ENCODE peak calls at places on chromosomes 7 and 10, in six cellular contexts. One of them, this sample, is unnamed.

GRCh38 chr10:21329995-21330627 is 195.4 kb downstream of the SKIDA1 start:
- DNase-seq in NCI-H2029: peak
- DNase-seq in progenitor cell of endocrine pancreas: no peak
- DNase-seq in RKO: peak
- DNase-seq in NCI-H524: no peak
- DNase-seq in naive thymus-derived CD8-positive, alpha-beta T cell: no peak
- DNase-seq in this sample: no peak

GRCh38 chr10:133445751-133446708 is 7.7 kb upstream of the SCART1 start:
- DNase-seq in NCI-H2029: no peak
- DNase-seq in NCI-H524: no peak
- DNase-seq in naive thymus-derived CD8-positive, alpha-beta T cell: no peak
- DNase-seq in RKO: no peak
- DNase-seq in progenitor cell of endocrine pancreas: no peak
- DNase-seq in this sample: no peak

GRCh38 chr7:34084651-34085050 is 179.3 kb downstream of the BMPER start:
- DNase-seq in NCI-H2029: no peak
- DNase-seq in naive thymus-derived CD8-positive, alpha-beta T cell: no peak
- DNase-seq in NCI-H524: no peak
- DNase-seq in RKO: no peak
- DNase-seq in progenitor cell of endocrine pancreas: no peak
- DNase-seq in this sample: no peak

GRCh38 chr10:16440396-16441105 is 3.7 kb downstream of the PTER start:
- DNase-seq in NCI-H2029: peak
- DNase-seq in NCI-H524: no peak
- DNase-seq in naive thymus-derived CD8-positive, alpha-beta T cell: no peak
- DNase-seq in RKO: peak
- DNase-seq in progenitor cell of endocrine pancreas: no peak
- DNase-seq in this sample: peak

GRCh38 chr10:6537704-6538103 is 42.4 kb downstream of the PRKCQ start:
- DNase-seq in naive thymus-derived CD8-positive, alpha-beta T cell: no peak
- DNase-seq in NCI-H524: no peak
- DNase-seq in NCI-H2029: no peak
- DNase-seq in RKO: no peak
- DNase-seq in progenitor cell of endocrine pancreas: no peak
- DNase-seq in this sample: no peak

GRCh38 chr7:40213856-40214255 is 79.1 kb downstream of the SUGCT start:
- DNase-seq in NCI-H2029: no peak
- DNase-seq in NCI-H524: no peak
- DNase-seq in RKO: no peak
- DNase-seq in progenitor cell of endocrine pancreas: no peak
- DNase-seq in naive thymus-derived CD8-positive, alpha-beta T cell: no peak
- DNase-seq in this sample: no peak

GRCh38 chr7:3134715-3135114 is 91.0 kb upstream of the CARD11 start:
- DNase-seq in NCI-H2029: no peak
- DNase-seq in naive thymus-derived CD8-positive, alpha-beta T cell: no peak
- DNase-seq in progenitor cell of endocrine pancreas: no peak
- DNase-seq in RKO: no peak
- DNase-seq in NCI-H524: no peak
- DNase-seq in this sample: no peak

GRCh38 chr10:48468866-48469511 is 135.9 kb downstream of the ARHGAP22 start:
- DNase-seq in progenitor cell of endocrine pancreas: no peak
- DNase-seq in NCI-H2029: no peak
- DNase-seq in naive thymus-derived CD8-positive, alpha-beta T cell: no peak
- DNase-seq in RKO: no peak
- DNase-seq in NCI-H524: no peak
- DNase-seq in this sample: no peak

GRCh38 chr7:9030131-9030530 is 596.7 kb downstream of the NXPH1 start:
- DNase-seq in NCI-H2029: no peak
- DNase-seq in progenitor cell of endocrine pancreas: no peak
- DNase-seq in naive thymus-derived CD8-positive, alpha-beta T cell: no peak
- DNase-seq in NCI-H524: no peak
- DNase-seq in RKO: no peak
- DNase-seq in this sample: no peak

GRCh38 chr10:22251751-22252285 is 34.0 kb upstream of the EBLN1 start:
- DNase-seq in NCI-H2029: no peak
- DNase-seq in progenitor cell of endocrine pancreas: peak
- DNase-seq in NCI-H524: peak
- DNase-seq in RKO: no peak
- DNase-seq in naive thymus-derived CD8-positive, alpha-beta T cell: peak
- DNase-seq in this sample: peak

GRCh38 chr7:17043012-17043877 is 161.5 kb upstream of the AGR3 start:
- DNase-seq in NCI-H2029: no peak
- DNase-seq in NCI-H524: no peak
- DNase-seq in progenitor cell of endocrine pancreas: no peak
- DNase-seq in naive thymus-derived CD8-positive, alpha-beta T cell: no peak
- DNase-seq in RKO: no peak
- DNase-seq in this sample: no peak

GRCh38 chr7:36039243-36039642 is 113.8 kb upstream of the EEPD1 start:
- DNase-seq in progenitor cell of endocrine pancreas: no peak
- DNase-seq in naive thymus-derived CD8-positive, alpha-beta T cell: no peak
- DNase-seq in RKO: no peak
- DNase-seq in NCI-H2029: no peak
- DNase-seq in NCI-H524: no peak
- DNase-seq in this sample: no peak

GRCh38 chr7:39353615-39354376 is 212.4 kb upstream of the YAE1 start:
- DNase-seq in NCI-H524: peak
- DNase-seq in RKO: no peak
- DNase-seq in NCI-H2029: no peak
- DNase-seq in progenitor cell of endocrine pancreas: peak
- DNase-seq in naive thymus-derived CD8-positive, alpha-beta T cell: no peak
- DNase-seq in this sample: no peak

GRCh38 chr10:127922675-127923366 is 15.9 kb downstream of the PTPRE start:
- DNase-seq in progenitor cell of endocrine pancreas: no peak
- DNase-seq in RKO: no peak
- DNase-seq in NCI-H524: no peak
- DNase-seq in naive thymus-derived CD8-positive, alpha-beta T cell: no peak
- DNase-seq in NCI-H2029: peak
- DNase-seq in this sample: no peak

GRCh38 chr7:56051339-56052191 is at the start of the genes CCT6A and PSPH:
- DNase-seq in RKO: peak
- DNase-seq in progenitor cell of endocrine pancreas: peak
- DNase-seq in naive thymus-derived CD8-positive, alpha-beta T cell: peak
- DNase-seq in NCI-H2029: peak
- DNase-seq in NCI-H524: peak
- DNase-seq in this sample: peak

GRCh38 chr7:43873300-43873699 is 4.0 kb upstream of the MRPS24 start:
- DNase-seq in NCI-H524: no peak
- DNase-seq in progenitor cell of endocrine pancreas: no peak
- DNase-seq in RKO: no peak
- DNase-seq in NCI-H2029: no peak
- DNase-seq in naive thymus-derived CD8-positive, alpha-beta T cell: no peak
- DNase-seq in this sample: no peak

GRCh38 chr7:15326044-15326644 is 235.7 kb downstream of the AGMO start:
- DNase-seq in NCI-H524: peak
- DNase-seq in NCI-H2029: no peak
- DNase-seq in progenitor cell of endocrine pancreas: no peak
- DNase-seq in RKO: peak
- DNase-seq in naive thymus-derived CD8-positive, alpha-beta T cell: no peak
- DNase-seq in this sample: peak

GRCh38 chr7:916291-916941 is 38.1 kb downstream of the ADAP1 start:
- DNase-seq in NCI-H524: no peak
- DNase-seq in naive thymus-derived CD8-positive, alpha-beta T cell: no peak
- DNase-seq in progenitor cell of endocrine pancreas: no peak
- DNase-seq in RKO: no peak
- DNase-seq in NCI-H2029: no peak
- DNase-seq in this sample: no peak

GRCh38 chr7:11557627-11558026 is 274.4 kb downstream of the THSD7A start:
- DNase-seq in naive thymus-derived CD8-positive, alpha-beta T cell: no peak
- DNase-seq in progenitor cell of endocrine pancreas: no peak
- DNase-seq in NCI-H2029: no peak
- DNase-seq in NCI-H524: peak
- DNase-seq in RKO: peak
- DNase-seq in this sample: peak

GRCh38 chr7:84674236-84674913 is 479.8 kb upstream of the SEMA3A start:
- DNase-seq in NCI-H2029: no peak
- DNase-seq in naive thymus-derived CD8-positive, alpha-beta T cell: no peak
- DNase-seq in RKO: peak
- DNase-seq in progenitor cell of endocrine pancreas: no peak
- DNase-seq in NCI-H524: no peak
- DNase-seq in this sample: peak

GRCh38 chr10:102069066-102069465 is 3.9 kb downstream of the HPS6 start:
- DNase-seq in naive thymus-derived CD8-positive, alpha-beta T cell: no peak
- DNase-seq in progenitor cell of endocrine pancreas: no peak
- DNase-seq in NCI-H2029: no peak
- DNase-seq in NCI-H524: no peak
- DNase-seq in RKO: no peak
- DNase-seq in this sample: no peak

GRCh38 chr10:2119316-2119715 is 382.0 kb upstream of the ADARB2 start:
- DNase-seq in NCI-H524: no peak
- DNase-seq in RKO: no peak
- DNase-seq in progenitor cell of endocrine pancreas: no peak
- DNase-seq in NCI-H2029: no peak
- DNase-seq in naive thymus-derived CD8-positive, alpha-beta T cell: no peak
- DNase-seq in this sample: no peak

GRCh38 chr10:88091490-88092061 is 228.2 kb downstream of the PTEN start:
- DNase-seq in NCI-H524: no peak
- DNase-seq in NCI-H2029: no peak
- DNase-seq in RKO: no peak
- DNase-seq in progenitor cell of endocrine pancreas: no peak
- DNase-seq in naive thymus-derived CD8-positive, alpha-beta T cell: peak
- DNase-seq in this sample: peak

GRCh38 chr7:32070406-32071360 is at the start of gene PDE1C:
- DNase-seq in naive thymus-derived CD8-positive, alpha-beta T cell: no peak
- DNase-seq in RKO: no peak
- DNase-seq in progenitor cell of endocrine pancreas: peak
- DNase-seq in NCI-H524: peak
- DNase-seq in NCI-H2029: no peak
- DNase-seq in this sample: no peak

GRCh38 chr10:35448687-35449662 is 112.7 kb downstream of the CCNY start:
- DNase-seq in RKO: no peak
- DNase-seq in naive thymus-derived CD8-positive, alpha-beta T cell: no peak
- DNase-seq in progenitor cell of endocrine pancreas: no peak
- DNase-seq in NCI-H524: no peak
- DNase-seq in NCI-H2029: no peak
- DNase-seq in this sample: no peak

GRCh38 chr7:80039255-80039884 is 95.3 kb upstream of the GNAI1 start:
- DNase-seq in NCI-H2029: no peak
- DNase-seq in naive thymus-derived CD8-positive, alpha-beta T cell: no peak
- DNase-seq in NCI-H524: no peak
- DNase-seq in RKO: no peak
- DNase-seq in progenitor cell of endocrine pancreas: no peak
- DNase-seq in this sample: no peak

GRCh38 chr7:33130184-33130583 is 820 bp downstream of the BBS9 start:
- DNase-seq in RKO: peak
- DNase-seq in progenitor cell of endocrine pancreas: no peak
- DNase-seq in NCI-H524: peak
- DNase-seq in naive thymus-derived CD8-positive, alpha-beta T cell: no peak
- DNase-seq in NCI-H2029: no peak
- DNase-seq in this sample: no peak

GRCh38 chr10:74189999-74190421 is 39.0 kb downstream of the ADK start:
- DNase-seq in progenitor cell of endocrine pancreas: no peak
- DNase-seq in NCI-H524: no peak
- DNase-seq in naive thymus-derived CD8-positive, alpha-beta T cell: no peak
- DNase-seq in NCI-H2029: no peak
- DNase-seq in RKO: no peak
- DNase-seq in this sample: peak

GRCh38 chr7:29879609-29880008 is 73.3 kb downstream of the WIPF3 start:
- DNase-seq in NCI-H524: no peak
- DNase-seq in naive thymus-derived CD8-positive, alpha-beta T cell: no peak
- DNase-seq in RKO: no peak
- DNase-seq in progenitor cell of endocrine pancreas: no peak
- DNase-seq in NCI-H2029: no peak
- DNase-seq in this sample: no peak

GRCh38 chr10:95287281-95287680 is 3.5 kb downstream of the PDLIM1 start:
- DNase-seq in progenitor cell of endocrine pancreas: no peak
- DNase-seq in NCI-H524: no peak
- DNase-seq in RKO: no peak
- DNase-seq in NCI-H2029: no peak
- DNase-seq in naive thymus-derived CD8-positive, alpha-beta T cell: no peak
- DNase-seq in this sample: no peak

GRCh38 chr7:129792721-129793120 is 160.0 kb downstream of the UBE2H start:
- DNase-seq in RKO: no peak
- DNase-seq in progenitor cell of endocrine pancreas: no peak
- DNase-seq in naive thymus-derived CD8-positive, alpha-beta T cell: no peak
- DNase-seq in NCI-H524: no peak
- DNase-seq in NCI-H2029: no peak
- DNase-seq in this sample: no peak

GRCh38 chr10:29636178-29636577 is 1.4 kb upstream of the SVIL start:
- DNase-seq in naive thymus-derived CD8-positive, alpha-beta T cell: no peak
- DNase-seq in RKO: no peak
- DNase-seq in NCI-H2029: no peak
- DNase-seq in NCI-H524: no peak
- DNase-seq in progenitor cell of endocrine pancreas: no peak
- DNase-seq in this sample: no peak

GRCh38 chr7:25032774-25033743 is 53.1 kb upstream of the OSBPL3 start:
- DNase-seq in naive thymus-derived CD8-positive, alpha-beta T cell: no peak
- DNase-seq in NCI-H524: no peak
- DNase-seq in RKO: no peak
- DNase-seq in NCI-H2029: no peak
- DNase-seq in progenitor cell of endocrine pancreas: no peak
- DNase-seq in this sample: no peak

GRCh38 chr7:2522780-2523433 is 3.3 kb downstream of the LFNG start:
- DNase-seq in progenitor cell of endocrine pancreas: no peak
- DNase-seq in NCI-H524: no peak
- DNase-seq in naive thymus-derived CD8-positive, alpha-beta T cell: no peak
- DNase-seq in RKO: no peak
- DNase-seq in NCI-H2029: peak
- DNase-seq in this sample: no peak

GRCh38 chr10:100482834-100483185 is 20.0 kb downstream of the WNT8B start:
- DNase-seq in naive thymus-derived CD8-positive, alpha-beta T cell: no peak
- DNase-seq in NCI-H2029: no peak
- DNase-seq in RKO: no peak
- DNase-seq in NCI-H524: no peak
- DNase-seq in progenitor cell of endocrine pancreas: no peak
- DNase-seq in this sample: no peak

GRCh38 chr10:19302117-19302516 is 253.5 kb downstream of the MALRD1 start:
- DNase-seq in NCI-H524: no peak
- DNase-seq in RKO: peak
- DNase-seq in NCI-H2029: no peak
- DNase-seq in naive thymus-derived CD8-positive, alpha-beta T cell: no peak
- DNase-seq in progenitor cell of endocrine pancreas: no peak
- DNase-seq in this sample: no peak

This sample was measured in GM12865.